ENCODE peak calls at places on chromosomes 7 and 10, in eight cellular contexts. One of them, this sample, is unnamed.

GRCh38 chr7:45239486-45239885 is 81.9 kb downstream of the RAMP3 start:
- DNase-seq in occipital lobe: no peak
- DNase-seq in hypothalamus: no peak
- DNase-seq in NCI-H460: no peak
- DNase-seq in fibroblast of gingiva: peak; percentile 40
- DNase-seq in HCT116: no peak
- DNase-seq in heart right ventricle: no peak
- DNase-seq in PC-3: peak; percentile 86
- DNase-seq in this sample: no peak

GRCh38 chr7:77863860-77864259 is 65.3 kb downstream of the PHTF2 start:
- DNase-seq in occipital lobe: no peak
- DNase-seq in hypothalamus: no peak
- DNase-seq in NCI-H460: no peak
- DNase-seq in fibroblast of gingiva: no peak
- DNase-seq in HCT116: no peak
- DNase-seq in heart right ventricle: no peak
- DNase-seq in PC-3: no peak
- DNase-seq in this sample: no peak

GRCh38 chr10:60537697-60538096 is 148.0 kb upstream of the ANK3 start:
- DNase-seq in occipital lobe: no peak
- DNase-seq in hypothalamus: no peak
- DNase-seq in NCI-H460: peak; percentile 36
- DNase-seq in fibroblast of gingiva: no peak
- DNase-seq in HCT116: peak; percentile 37
- DNase-seq in heart right ventricle: no peak
- DNase-seq in PC-3: peak; percentile 97
- DNase-seq in this sample: no peak

GRCh38 chr7:134420509-134421125 is 38.3 kb downstream of the AKR1B1 start:
- DNase-seq in occipital lobe: peak; percentile 28
- DNase-seq in hypothalamus: peak; percentile 32
- DNase-seq in NCI-H460: peak; percentile 63
- DNase-seq in fibroblast of gingiva: peak; percentile 62
- DNase-seq in HCT116: peak; percentile 23
- DNase-seq in heart right ventricle: peak; percentile 38
- DNase-seq in PC-3: peak; percentile 79
- DNase-seq in this sample: peak; percentile 64

GRCh38 chr7:2717293-2717904 is 29.4 kb downstream of the AMZ1 start:
- DNase-seq in occipital lobe: no peak
- DNase-seq in hypothalamus: no peak
- DNase-seq in NCI-H460: no peak
- DNase-seq in fibroblast of gingiva: no peak
- DNase-seq in HCT116: no peak
- DNase-seq in heart right ventricle: no peak
- DNase-seq in PC-3: no peak
- DNase-seq in this sample: no peak

GRCh38 chr7:105718511-105718925 is 137.2 kb upstream of the EFCAB10 start:
- DNase-seq in occipital lobe: no peak
- DNase-seq in hypothalamus: no peak
- DNase-seq in NCI-H460: no peak
- DNase-seq in fibroblast of gingiva: no peak
- DNase-seq in HCT116: peak; percentile 3
- DNase-seq in heart right ventricle: peak; percentile 9
- DNase-seq in PC-3: peak; percentile 83
- DNase-seq in this sample: peak; percentile 69

GRCh38 chr7:41476117-41476803 is 226.6 kb downstream of the INHBA start:
- DNase-seq in occipital lobe: no peak
- DNase-seq in hypothalamus: no peak
- DNase-seq in NCI-H460: no peak
- DNase-seq in fibroblast of gingiva: no peak
- DNase-seq in HCT116: no peak
- DNase-seq in heart right ventricle: no peak
- DNase-seq in PC-3: no peak
- DNase-seq in this sample: no peak

GRCh38 chr10:114694735-114695134 is 36.7 kb upstream of the ABLIM1 start:
- DNase-seq in occipital lobe: no peak
- DNase-seq in hypothalamus: no peak
- DNase-seq in NCI-H460: peak; percentile 50
- DNase-seq in fibroblast of gingiva: no peak
- DNase-seq in HCT116: peak; percentile 61
- DNase-seq in heart right ventricle: no peak
- DNase-seq in PC-3: peak; percentile 26
- DNase-seq in this sample: peak; percentile 65